ENCODE peak calls at places on chromosomes 2 and 18, in ten cellular contexts. O is IMR-90; V is CD8-positive, alpha-beta T cell; T is effector memory CD4-positive, alpha-beta T cell; H is H9; U is mammary epithelial cell; G is psoas muscle; D is pancreas; Y is HL-60; L is uterus. K is an unnamed sample. For H3K27me3, the result is how much of the 10 kb centered on the place peaks cover.

GRCh38 chr18:57900906-57901305 is 97.8 kb upstream of the ATP8B1 start:
- DNase-seq in G (no peak), Y (no peak), T (no peak), D (no peak), U (no peak), V (no peak), L (no peak), H (no peak), O (no peak), K (no peak)

GRCh38 chr2:46878886-46879285 is 36.7 kb downstream of the MCFD2 start:
- DNase-seq in Y (no peak), H (peak), U (no peak), T (no peak), L (no peak), D (no peak), V (no peak), G (no peak), O (peak), K (no peak)

GRCh38 chr2:170523506-170523905 is 191.6 kb upstream of the SP5 start:
- DNase-seq in D (no peak), V (no peak), O (no peak), T (no peak), H (no peak), G (no peak), L (no peak), U (no peak), Y (no peak), K (no peak)

GRCh38 chr2:20478961-20479360 is 32.1 kb downstream of the RHOB start:
- DNase-seq in Y (no peak), H (no peak), O (no peak), V (no peak), L (no peak), U (no peak), G (no peak), T (no peak), D (peak), K (no peak)

GRCh38 chr2:219461061-219461514 is 26.4 kb downstream of the SPEG start:
- DNase-seq in D (no peak), O (peak), V (no peak), T (no peak), L (peak), H (peak), G (peak), U (peak), Y (peak), K (no peak)

GRCh38 chr2:158034198-158034831 is 67.4 kb upstream of the UPP2 start:
- DNase-seq in D (peak), O (peak), T (no peak), Y (peak), G (no peak), L (no peak), V (no peak), H (peak), U (peak), K (no peak)

GRCh38 chr2:20448246-20449046 is 1.6 kb downstream of the RHOB start:
- DNase-seq in O (peak), Y (no peak), D (no peak), V (no peak), H (peak), U (no peak), L (peak), G (peak), T (no peak), K (peak)

GRCh38 chr2:235914756-235915155 is 253.4 kb downstream of the GBX2 start:
- DNase-seq in T (no peak), U (no peak), H (no peak), Y (no peak), D (no peak), O (no peak), V (no peak), G (no peak), L (no peak), K (no peak)

GRCh38 chr18:7598167-7599062 is 31.3 kb downstream of the PTPRM start:
- DNase-seq in L (no peak), T (no peak), D (no peak), H (no peak), U (no peak), Y (no peak), V (no peak), G (no peak), O (peak), K (no peak)

GRCh38 chr2:132656213-132656612 is 13.8 kb downstream of the LYPD1 start:
- DNase-seq in H (no peak), D (no peak), G (no peak), O (peak), Y (no peak), U (no peak), T (no peak), V (no peak), L (no peak), K (no peak)

GRCh38 chr18:51153659-51154371 is 43.7 kb downstream of the MEX3C start:
- DNase-seq in V (peak), Y (peak), L (no peak), T (peak), D (no peak), G (peak), O (no peak), H (no peak), U (no peak), K (peak)

GRCh38 chr2:72929010-72929409 is 11.7 kb downstream of the EMX1 start:
- DNase-seq in Y (no peak), T (no peak), G (no peak), D (no peak), U (no peak), L (no peak), V (no peak), O (no peak), H (no peak), K (no peak)
- H3K27me3 ChIP-seq in Y (half or more), T (under half), G (under half), D (under half), U (under half), L (under half), V (under half), O (half or more), H (under half), K (half or more)

GRCh38 chr2:42951263-42951938 is 159.0 kb upstream of the HAAO start:
- DNase-seq in G (peak), L (no peak), O (no peak), D (no peak), U (no peak), H (no peak), V (no peak), T (no peak), Y (no peak), K (no peak)
- H3K27me3 ChIP-seq in G (under half), L (under half), O (under half), D (under half), U (under half), H (under half), V (under half), T (under half), Y (under half), K (under half)

DNA sequence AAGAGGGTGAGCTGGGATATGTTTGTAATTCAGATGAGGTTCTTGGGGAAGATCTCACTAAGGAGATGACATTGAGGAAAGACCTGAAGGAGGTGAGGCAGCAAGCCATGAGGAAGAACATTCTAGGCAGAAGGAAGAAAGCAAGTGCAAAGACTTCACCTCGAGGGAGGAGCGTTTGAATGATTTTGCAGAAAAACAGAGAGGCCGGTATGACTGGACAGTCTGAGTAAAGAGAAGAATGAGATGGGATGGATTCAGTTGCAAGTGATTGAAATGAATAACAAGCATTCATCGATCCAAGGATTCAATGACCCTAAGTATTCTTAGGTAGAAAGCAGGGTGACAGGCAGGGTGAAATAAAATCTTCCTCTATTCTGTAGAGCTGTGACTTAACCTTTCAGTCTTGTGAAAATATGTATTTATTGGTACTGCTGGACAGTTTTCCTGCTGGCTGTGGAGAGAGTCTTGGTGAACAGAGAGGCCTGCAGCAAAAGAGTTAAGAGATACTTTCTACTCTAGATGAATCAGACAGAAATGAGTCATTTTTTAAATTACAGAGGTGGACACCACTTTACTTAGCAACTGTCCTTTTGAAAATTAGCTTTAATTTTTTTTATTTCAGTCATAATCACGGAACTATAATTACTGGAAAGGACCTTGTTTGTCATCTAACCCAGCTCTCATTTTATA is 278.4 kb downstream of the LRRTM1 start:
- DNase-seq in V (no peak), Y (no peak), H (no peak), T (no peak), D (no peak), G (no peak), O (peak), L (no peak), U (no peak), K (no peak)
- H3K27me3 ChIP-seq in V (under half), Y (under half), H (under half), T (under half), D (under half), G (under half), O (under half), L (under half), U (under half), K (under half)

GRCh38 chr2:120398961-120399888 is 53.3 kb downstream of the INHBB start:
- DNase-seq in D (no peak), Y (no peak), G (peak), H (peak), O (no peak), L (no peak), V (no peak), T (no peak), U (peak), K (peak)

GRCh38 chr2:120400546-120400945 is 54.6 kb downstream of the INHBB start:
- DNase-seq in D (no peak), V (no peak), U (no peak), G (peak), L (no peak), O (no peak), T (no peak), Y (no peak), H (peak), K (peak)

GRCh38 chr2:120398051-120398960 is 52.4 kb downstream of the INHBB start:
- DNase-seq in Y (no peak), D (no peak), V (no peak), O (peak), U (peak), L (no peak), H (no peak), T (no peak), G (peak), K (peak)

GRCh38 chr2:120401275-120402069 is 55.5 kb downstream of the INHBB start:
- DNase-seq in D (no peak), U (no peak), G (peak), Y (no peak), H (peak), O (no peak), L (no peak), V (no peak), T (no peak), K (peak)

GRCh38 chr2:120399889-120400240 is 53.9 kb downstream of the INHBB start:
- DNase-seq in T (no peak), H (no peak), U (no peak), D (no peak), Y (no peak), V (no peak), G (peak), O (no peak), L (no peak), K (peak)
- H3K27me3 ChIP-seq in T (under half), H (under half), U (under half), D (under half), Y (under half), V (under half), G (under half), O (half or more), L (under half), K (half or more)

DNA sequence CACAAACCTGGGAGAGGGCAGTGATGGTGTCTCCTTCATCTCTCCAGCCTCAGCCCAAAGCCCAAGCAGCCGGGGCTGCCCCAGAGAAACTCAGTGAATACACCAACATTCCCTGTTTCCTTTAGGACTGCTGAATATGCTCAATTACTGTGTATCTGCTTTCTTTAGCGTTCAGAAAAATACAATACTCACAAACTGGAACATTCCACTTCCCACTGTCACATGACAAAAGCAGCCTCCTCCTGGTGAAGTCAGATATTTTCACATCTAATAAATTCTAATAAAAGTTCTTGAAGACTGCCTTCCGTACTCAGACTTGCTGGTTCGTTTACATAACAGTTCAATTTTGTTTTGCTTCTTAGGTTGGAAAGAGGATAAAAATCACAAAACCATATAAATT is 190.9 kb upstream of the HNRNPA3 start:
- DNase-seq in T (no peak), O (no peak), U (no peak), L (no peak), D (no peak), H (no peak), V (no peak), Y (no peak), G (no peak), K (no peak)
- H3K27me3 ChIP-seq in T (under half), O (under half), U (under half), L (under half), D (under half), H (under half), V (under half), Y (under half), G (under half), K (under half)

GRCh38 chr2:96131818-96132745 is 6.2 kb downstream of the ASTL start:
- DNase-seq in O (no peak), T (no peak), V (no peak), Y (no peak), D (no peak), L (no peak), U (no peak), H (no peak), G (no peak), K (no peak)

GRCh38 chr2:96135171-96135570 is 3.1 kb downstream of the ASTL start:
- DNase-seq in U (no peak), V (no peak), L (no peak), H (no peak), G (no peak), Y (no peak), T (no peak), D (no peak), O (no peak), K (no peak)

GRCh38 chr2:96134421-96134820 is 3.9 kb downstream of the ASTL start:
- DNase-seq in L (no peak), O (no peak), Y (no peak), V (no peak), T (no peak), U (no peak), D (no peak), G (no peak), H (no peak), K (no peak)

GRCh38 chr2:96129528-96130120 is 8.7 kb downstream of the ASTL start:
- DNase-seq in U (no peak), O (peak), H (no peak), T (no peak), G (no peak), V (no peak), L (no peak), Y (no peak), D (no peak), K (no peak)

DNA sequence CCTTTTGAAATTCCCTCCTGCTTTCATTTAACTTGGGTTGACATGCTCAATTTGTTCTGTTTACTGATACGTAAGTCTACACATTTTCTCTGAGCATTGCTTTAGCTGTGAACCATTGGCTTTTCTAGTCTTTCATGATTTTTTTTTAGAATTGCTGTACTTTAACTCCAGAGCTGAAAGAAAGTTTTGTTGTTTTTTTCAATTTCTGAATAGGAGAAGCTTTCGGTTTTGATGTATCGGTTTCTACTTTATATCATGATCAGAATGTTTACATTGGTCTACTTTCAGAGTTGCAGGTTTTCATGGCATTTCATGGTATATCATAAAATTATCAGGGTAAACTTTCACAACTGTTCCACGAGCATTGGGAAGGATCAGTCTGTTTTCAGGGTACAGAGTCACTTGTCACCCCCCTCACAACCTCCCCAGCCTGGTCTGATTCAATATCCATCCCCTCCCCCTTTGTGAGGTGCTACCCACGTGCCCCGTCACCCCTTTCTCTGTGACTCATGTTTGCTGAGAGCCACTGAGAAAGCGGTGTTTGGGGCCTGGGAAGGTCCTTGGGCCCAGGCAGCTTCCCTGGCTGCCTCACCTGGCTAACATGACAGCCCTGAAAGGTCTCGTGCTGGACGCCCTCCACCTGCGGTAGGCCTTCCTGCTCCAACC is 7.0 kb downstream of the ASTL start:
- DNase-seq in H (no peak), L (no peak), G (no peak), O (no peak), Y (no peak), V (no peak), D (no peak), U (no peak), T (no peak), K (no peak)
- H3K27me3 ChIP-seq in H (under half), L (under half), G (under half), O (half or more), Y (under half), V (under half), D (under half), U (under half), T (under half), K (under half)

GRCh38 chr18:75687626-75688025 is 260.1 kb upstream of the SMIM21 start:
- DNase-seq in H (no peak), Y (no peak), O (no peak), G (no peak), U (no peak), V (no peak), T (no peak), L (no peak), D (no peak), K (no peak)
- H3K27me3 ChIP-seq in H (under half), Y (under half), O (under half), G (under half), U (under half), V (under half), T (under half), L (under half), D (under half), K (under half)